ENCODE peak calls at places on chromosomes 16 and 17, in five cellular contexts. W, C, A, H and Y are unnamed samples.

GRCh38 chr17:53919356-53919755 is 96.6 kb downstream of the KIF2B start:
- DNase-seq in W (no peak), C (no peak), A (no peak), H (no peak), Y (no peak)

GRCh38 chr17:65547253-65547670 is 14.2 kb downstream of the AXIN2 start:
- DNase-seq in C (no peak), H (no peak), W (no peak), A (no peak), Y (no peak)

GRCh38 chr17:286571-286970 is 66.0 kb downstream of the RPH3AL start:
- DNase-seq in W (no peak), C (no peak), H (no peak), A (no peak), Y (no peak)

GRCh38 chr17:7440823-7441174 is 1.5 kb downstream of the FGF11 start:
- DNase-seq in H (no peak), W (no peak), C (peak), A (no peak), Y (peak)

GRCh38 chr17:32303861-32304288 is 38.1 kb downstream of the C17orf75 start:
- DNase-seq in A (no peak), C (peak), W (no peak), H (no peak), Y (no peak)

GRCh38 chr17:1177099-1177996 is 2.4 kb downstream of the ABR start:
- DNase-seq in H (no peak), W (no peak), A (no peak), C (peak), Y (no peak)

GRCh38 chr17:45248132-45248936 is 13.6 kb downstream of the SPATA32 start:
- DNase-seq in A (no peak), W (peak), C (peak), H (peak), Y (no peak)

GRCh38 chr17:57697197-57697596 is 47.9 kb downstream of the CCDC182 start:
- DNase-seq in W (no peak), H (no peak), C (no peak), A (no peak), Y (no peak)

GRCh38 chr16:66705790-66706505 is 9.4 kb upstream of the CMTM4 start:
- DNase-seq in H (no peak), A (no peak), C (no peak), W (no peak), Y (no peak)

GRCh38 chr16:81221731-81222130 is 16.8 kb upstream of the BCO1 start:
- DNase-seq in W (no peak), C (no peak), H (no peak), A (no peak), Y (no peak)

GRCh38 chr16:89331371-89332109 is 114.0 kb downstream of the ZNF778 start:
- DNase-seq in A (no peak), C (no peak), H (no peak), W (no peak), Y (no peak)

GRCh38 chr17:43758086-43758485 is 505 bp downstream of the SOST start:
- DNase-seq in W (no peak), A (no peak), C (no peak), H (no peak), Y (no peak)

GRCh38 chr16:27721548-27722265 is 171.8 kb downstream of the KATNIP start:
- DNase-seq in C (no peak), H (no peak), A (no peak), W (no peak), Y (no peak)

GRCh38 chr16:86823895-86824671 is 245.7 kb downstream of the FOXL1 start:
- DNase-seq in W (no peak), C (no peak), H (no peak), A (no peak), Y (no peak)

GRCh38 chr17:34382586-34383224 is 19.7 kb upstream of the CCL1 start:
- DNase-seq in A (no peak), C (peak), H (no peak), W (no peak), Y (no peak)

GRCh38 chr17:7260601-7261376 is 1.5 kb downstream of the CLDN7 start:
- DNase-seq in H (no peak), W (no peak), C (peak), A (no peak), Y (no peak)

GRCh38 chr17:46736100-46736499 is 82.4 kb downstream of the WNT3 start:
- DNase-seq in A (no peak), W (no peak), C (no peak), H (no peak), Y (no peak)

GRCh38 chr17:73249700-73250099 is 12.0 kb downstream of the CPSF4L start:
- DNase-seq in W (no peak), C (no peak), A (no peak), H (no peak), Y (no peak)

GRCh38 chr17:37110012-37110701 is 161.4 kb downstream of the AATF start:
- DNase-seq in H (no peak), C (peak), W (no peak), A (no peak), Y (no peak)

GRCh38 chr16:27779719-27780161 is 229.8 kb downstream of the KATNIP start:
- DNase-seq in C (peak), W (no peak), H (no peak), A (peak), Y (peak)

GRCh38 chr16:24359490-24359889 is 103.4 kb downstream of the CACNG3 start:
- DNase-seq in A (no peak), W (no peak), H (no peak), C (no peak), Y (no peak)

DNA sequence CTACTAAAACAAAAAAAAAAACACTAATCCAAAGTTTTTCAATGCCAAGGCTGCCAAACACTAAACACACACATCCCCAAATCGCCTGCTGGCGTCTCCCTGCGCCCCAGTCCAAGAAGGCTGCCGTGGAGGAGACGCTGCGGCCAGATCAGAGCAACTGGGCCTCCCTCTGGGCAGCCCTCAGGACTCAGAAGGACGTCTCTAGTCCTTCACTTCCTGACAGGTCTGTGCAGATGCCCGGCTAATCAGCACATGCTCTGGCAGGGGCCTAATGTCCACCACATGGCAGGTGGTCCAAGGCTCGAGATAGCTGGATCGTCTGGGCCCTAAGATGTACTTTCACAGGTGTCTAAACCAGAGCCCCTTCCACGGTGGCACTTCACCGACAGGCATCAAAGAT is 2.7 kb downstream of the SLC38A10 start:
- DNase-seq in A (no peak), C (no peak), W (no peak), H (no peak), Y (no peak)
- H3K27ac ChIP-seq in A (peak), C (no peak), W (no peak), H (no peak), Y (no peak)

GRCh38 chr17:39739020-39739884 is 1.5 kb downstream of the GRB7 start:
- DNase-seq in W (no peak), H (no peak), A (no peak), C (peak), Y (no peak)

GRCh38 chr17:39737331-39737760 is 392 bp upstream of the GRB7 start:
- DNase-seq in A (no peak), H (no peak), C (no peak), W (no peak), Y (no peak)

GRCh38 chr17:39739885-39740356 is 2.2 kb downstream of the GRB7 start:
- DNase-seq in A (no peak), W (no peak), H (no peak), C (peak), Y (no peak)

GRCh38 chr17:39737761-39738567 is at the start of gene GRB7:
- DNase-seq in C (peak), W (no peak), H (no peak), A (no peak), Y (no peak)

GRCh38 chr17:39738568-39738901 is 797 bp downstream of the GRB7 start:
- DNase-seq in H (peak), W (no peak), C (peak), A (no peak), Y (no peak)
- H3K27ac ChIP-seq in H (no peak), W (no peak), C (peak), A (no peak), Y (no peak)

DNA sequence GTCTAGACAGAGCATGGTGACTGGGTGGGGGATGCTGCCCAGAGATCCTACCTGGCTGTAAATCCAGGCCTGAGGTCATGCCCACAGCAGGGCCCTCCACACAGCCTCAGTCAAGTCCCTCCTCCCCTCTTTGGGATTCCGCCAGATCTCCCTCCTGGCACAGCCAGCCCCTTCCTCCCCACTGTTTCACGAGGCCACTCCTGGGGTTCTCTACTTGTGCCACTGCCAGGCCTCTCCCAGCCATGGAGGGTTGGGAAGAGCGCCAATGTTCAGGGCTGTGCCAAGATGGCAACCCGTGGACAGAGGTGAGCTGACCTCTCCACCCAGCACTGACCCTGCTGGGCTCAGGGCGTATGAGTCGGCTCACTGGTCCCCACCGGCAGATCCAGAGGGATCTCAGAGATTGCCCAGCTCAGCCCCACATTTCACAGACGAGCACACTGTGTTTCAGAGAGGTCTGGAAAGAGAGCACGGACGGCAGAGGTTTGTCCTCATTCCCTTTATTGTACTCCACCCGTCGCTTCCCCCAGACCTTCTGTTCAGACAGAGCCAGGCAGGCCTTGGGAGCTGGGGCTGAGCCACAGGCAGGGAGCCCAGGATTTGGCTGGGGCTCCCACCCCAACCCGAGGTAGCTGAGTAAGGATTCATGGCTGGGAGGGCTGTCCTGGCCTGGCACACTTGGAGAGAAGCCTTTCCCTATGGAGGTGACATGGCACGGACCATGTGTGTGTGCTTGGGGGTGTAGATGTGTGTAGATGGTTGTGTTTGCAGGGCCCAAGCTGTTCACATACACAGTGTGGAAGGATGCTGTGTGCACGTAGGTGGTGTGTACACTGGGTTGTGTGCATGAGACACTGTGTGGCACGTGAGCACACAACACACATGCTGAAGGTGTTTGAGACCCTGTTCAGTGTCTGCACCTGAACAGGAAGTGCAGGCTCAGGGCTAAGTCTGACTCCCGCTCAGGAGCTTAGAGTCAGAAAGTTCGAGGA is 3.6 kb upstream of the CAMKK1 start:
- DNase-seq in A (no peak), C (no peak), W (no peak), H (no peak), Y (peak)
- H3K27ac ChIP-seq in A (no peak), C (no peak), W (no peak), H (no peak), Y (no peak)

GRCh38 chr17:28947639-28948038 is 3.7 kb downstream of the PHF12 start:
- DNase-seq in H (no peak), C (no peak), W (no peak), A (no peak), Y (no peak)
- H3K27ac ChIP-seq in H (no peak), C (no peak), W (no peak), A (peak), Y (no peak)

DNA sequence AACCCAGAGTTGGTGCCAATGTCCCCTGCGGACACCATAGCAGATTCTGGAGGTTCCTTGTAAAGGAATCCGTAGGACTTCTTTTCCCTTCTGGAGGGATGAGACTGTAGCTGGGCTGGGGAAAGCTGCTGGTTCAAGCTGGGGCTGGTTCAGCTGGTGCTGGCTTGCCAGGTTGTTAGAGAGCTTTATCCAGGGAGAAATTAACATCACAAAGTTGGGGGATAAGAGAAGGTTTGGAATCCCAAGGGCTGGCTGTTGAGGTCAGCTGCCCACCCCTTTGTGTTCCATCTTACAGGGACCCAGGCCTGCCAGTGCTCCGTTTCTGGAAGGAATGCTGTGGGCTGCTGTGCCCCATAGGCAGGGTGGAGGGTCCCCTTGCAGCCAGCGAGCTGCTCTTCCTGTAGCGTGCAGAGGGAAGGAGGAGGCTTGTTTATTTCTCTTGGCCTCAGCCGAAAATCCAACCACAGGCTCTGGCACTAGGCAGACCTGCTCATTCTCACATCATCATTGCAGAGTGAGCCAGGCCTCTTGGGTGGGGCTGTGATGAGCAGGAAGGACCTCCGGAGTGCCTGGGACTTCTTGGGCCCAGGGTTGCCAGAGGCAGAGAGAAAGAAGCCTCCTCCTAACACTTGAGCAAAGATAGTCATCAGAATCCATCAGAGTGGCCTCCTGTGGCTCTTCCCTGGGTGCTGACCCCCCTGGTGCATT is 251.1 kb downstream of the SEC14L1 start:
- DNase-seq in W (no peak), A (no peak), H (no peak), C (peak), Y (no peak)
- H3K27ac ChIP-seq in W (no peak), A (no peak), H (peak), C (peak), Y (peak)